ENCODE peak calls at places on chromosome 21, in four cellular contexts. U is psoas muscle, M is lung, E is body of pancreas. L is an unnamed sample.

GRCh38 chr21:17794631-17795030 is 24.5 kb downstream of the C21orf91 start:
- DNase-seq in M (no peak), U (no peak), E (no peak), L (no peak)

GRCh38 chr21:16241500-16241963 is 511.8 kb downstream of the USP25 start:
- DNase-seq in M (no peak), U (no peak), E (no peak), L (no peak)

GRCh38 chr21:46559291-46559983 is 45.4 kb downstream of the S100B start:
- DNase-seq in U (no peak), E (no peak), M (no peak), L (peak; percentile 64)

GRCh38 chr21:22319435-22319834 is 1321.2 kb downstream of the NCAM2 start:
- DNase-seq in E (no peak), U (no peak), M (no peak), L (no peak)

GRCh38 chr21:16578912-16579311 is 849.1 kb downstream of the USP25 start:
- DNase-seq in U (no peak), E (no peak), M (no peak), L (peak; percentile 19)

GRCh38 chr21:31524140-31524539 is 135.4 kb upstream of the SOD1 start:
- DNase-seq in U (no peak), E (no peak), M (no peak), L (no peak)

GRCh38 chr21:38913120-38913975 is 107.6 kb downstream of the ETS2 start:
- DNase-seq in E (peak; percentile 86), M (peak; percentile 84), U (peak; percentile 83), L (peak; percentile 96)

GRCh38 chr21:14766241-14766640 is 220.1 kb upstream of the SAMSN1 start:
- DNase-seq in U (no peak), M (no peak), E (no peak), L (no peak)

GRCh38 chr21:34988625-34989024 is 60.5 kb downstream of the RUNX1 start:
- DNase-seq in U (no peak), M (no peak), E (no peak), L (no peak)

GRCh38 chr21:24727803-24728425 is 879.4 kb downstream of the MRPL39 start:
- DNase-seq in U (no peak), M (no peak), E (no peak), L (peak; percentile 48)

GRCh38 chr21:35086357-35086756 is 37.3 kb upstream of the RUNX1 start:
- DNase-seq in U (no peak), M (no peak), E (no peak), L (no peak)

GRCh38 chr21:15010645-15011044 is 54.2 kb downstream of the NRIP1 start:
- DNase-seq in U (no peak), M (no peak), E (no peak), L (no peak)

GRCh38 chr21:44497641-44498243 is 42.3 kb downstream of the KRTAP10-1 start:
- DNase-seq in U (no peak), M (no peak), E (no peak), L (peak; percentile 57)

GRCh38 chr21:35249636-35250035 is 200.5 kb upstream of the RUNX1 start:
- DNase-seq in M (no peak), E (no peak), U (no peak), L (peak; percentile 32)

GRCh38 chr21:41369105-41369914 is 7.5 kb downstream of the MX2 start:
- DNase-seq in M (no peak), E (peak; percentile 20), U (peak; percentile 43), L (peak; percentile 32)

GRCh38 chr21:33971492-33972013 is 55.9 kb upstream of the ATP5PO start:
- DNase-seq in U (no peak), M (no peak), E (no peak), L (no peak)

GRCh38 chr21:42659416-42660117 is 6.1 kb downstream of the PDE9A start:
- DNase-seq in M (no peak), U (no peak), E (no peak), L (no peak)
- TF ChIP-seq CTCF in M (no peak), U (no peak), E (no peak), L (no peak)

GRCh38 chr21:36250423-36251075 is 69.4 kb upstream of the MORC3 start:
- DNase-seq in M (no peak), E (no peak), U (no peak), L (no peak)

GRCh38 chr21:36257657-36258056 is 62.3 kb upstream of the MORC3 start:
- DNase-seq in M (no peak), U (no peak), E (no peak), L (no peak)

GRCh38 chr21:36249576-36250422 is 70.2 kb upstream of the MORC3 start:
- DNase-seq in E (no peak), U (no peak), M (no peak), L (no peak)

GRCh38 chr21:36255650-36256047 is 64.3 kb upstream of the MORC3 start:
- DNase-seq in E (no peak), M (no peak), U (no peak), L (no peak)

DNA sequence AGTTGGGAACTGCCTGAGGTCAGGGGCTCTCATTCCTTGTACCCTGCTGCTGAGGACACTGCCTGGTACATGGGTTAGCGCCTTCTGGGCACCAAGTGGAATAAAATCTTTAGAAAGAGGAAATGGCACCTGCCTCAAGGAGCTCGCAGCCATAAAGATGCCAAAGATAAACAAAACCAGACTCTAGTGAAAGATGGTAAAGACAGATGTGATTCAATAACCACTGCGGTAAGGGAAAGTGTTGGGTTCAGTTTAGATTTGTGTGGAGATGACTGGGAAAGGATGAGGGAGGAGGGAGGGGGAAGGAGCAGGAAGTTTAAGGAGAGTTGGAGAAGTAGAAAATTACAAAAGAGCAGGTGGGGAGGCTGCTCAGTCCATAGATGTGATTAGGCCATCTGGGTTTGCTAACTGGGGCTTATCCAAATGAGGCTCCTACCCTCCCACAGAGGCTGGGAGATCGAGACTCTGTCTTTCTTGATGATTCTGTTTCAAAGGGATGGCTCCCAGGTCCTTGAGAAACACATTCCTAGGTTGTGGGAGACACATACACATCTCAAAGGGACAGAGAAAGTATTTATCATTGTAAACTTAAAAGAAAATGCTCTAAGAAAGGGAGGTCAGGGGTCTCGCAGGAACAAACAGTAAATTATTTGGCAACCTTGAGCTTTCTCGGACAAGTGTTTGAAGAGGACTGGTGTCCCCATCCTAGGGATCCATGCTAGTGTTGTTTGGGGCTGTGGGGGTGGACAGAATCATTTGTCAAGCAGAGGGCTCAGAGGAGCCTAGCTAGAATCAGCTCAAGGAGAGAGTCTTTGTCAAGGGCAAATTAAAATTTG is 65.7 kb upstream of the MORC3 start:
- DNase-seq in E (no peak), U (no peak), M (no peak), L (no peak)
- H3K4me3 ChIP-seq in E (no peak overlapping the region), U (no peak overlapping the region), M (no peak overlapping the region), L (no peak overlapping the region)

GRCh38 chr21:29166853-29167252 is 36.4 kb downstream of the MAP3K7CL start:
- DNase-seq in M (no peak), U (no peak), E (no peak), L (no peak)

GRCh38 chr21:29163381-29164115 is 33.1 kb downstream of the MAP3K7CL start:
- DNase-seq in M (no peak), E (no peak), U (no peak), L (peak; percentile 6)

GRCh38 chr21:29166333-29166732 is 35.9 kb downstream of the MAP3K7CL start:
- DNase-seq in E (no peak), U (no peak), M (no peak), L (no peak)

GRCh38 chr21:29168874-29169273 is 38.4 kb downstream of the MAP3K7CL start:
- DNase-seq in U (no peak), E (no peak), M (no peak), L (no peak)

DNA sequence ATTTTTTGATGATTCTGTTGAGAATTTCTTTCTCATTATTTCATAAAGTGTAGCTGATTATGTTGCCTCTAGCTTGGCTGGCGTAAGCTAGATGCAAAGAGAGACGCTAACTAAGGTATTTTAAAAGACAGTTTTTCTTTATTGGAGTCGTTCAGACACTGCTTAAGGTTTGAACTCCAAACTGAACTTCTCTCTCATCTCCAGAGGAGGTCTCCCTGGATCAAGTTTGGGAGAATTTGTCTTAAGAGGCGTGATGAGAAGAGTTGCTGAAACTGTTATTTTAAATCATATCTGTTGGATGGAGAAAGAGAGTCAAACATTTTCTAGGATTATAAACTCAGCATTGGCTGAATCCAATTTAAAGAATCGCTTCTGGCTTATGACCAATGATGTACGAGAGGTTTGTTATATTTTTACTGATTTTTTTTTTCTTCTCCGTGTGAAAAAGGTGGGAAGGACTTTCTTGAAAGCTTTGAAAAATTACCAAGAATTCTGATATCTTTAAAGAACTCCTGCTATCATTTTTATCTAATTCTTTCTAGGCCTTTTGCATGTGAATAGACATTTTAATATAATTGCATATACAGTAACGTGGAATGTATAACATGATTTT is 34.0 kb downstream of the MAP3K7CL start:
- DNase-seq in M (no peak), U (no peak), E (no peak), L (no peak)
- H3K4me1 ChIP-seq in M (no peaks in the 10 kb centered on the region), U (no peaks in the 10 kb centered on the region), E (no peaks in the 10 kb centered on the region), L (peaks cover 12% of the 10 kb centered on the region)

DNA sequence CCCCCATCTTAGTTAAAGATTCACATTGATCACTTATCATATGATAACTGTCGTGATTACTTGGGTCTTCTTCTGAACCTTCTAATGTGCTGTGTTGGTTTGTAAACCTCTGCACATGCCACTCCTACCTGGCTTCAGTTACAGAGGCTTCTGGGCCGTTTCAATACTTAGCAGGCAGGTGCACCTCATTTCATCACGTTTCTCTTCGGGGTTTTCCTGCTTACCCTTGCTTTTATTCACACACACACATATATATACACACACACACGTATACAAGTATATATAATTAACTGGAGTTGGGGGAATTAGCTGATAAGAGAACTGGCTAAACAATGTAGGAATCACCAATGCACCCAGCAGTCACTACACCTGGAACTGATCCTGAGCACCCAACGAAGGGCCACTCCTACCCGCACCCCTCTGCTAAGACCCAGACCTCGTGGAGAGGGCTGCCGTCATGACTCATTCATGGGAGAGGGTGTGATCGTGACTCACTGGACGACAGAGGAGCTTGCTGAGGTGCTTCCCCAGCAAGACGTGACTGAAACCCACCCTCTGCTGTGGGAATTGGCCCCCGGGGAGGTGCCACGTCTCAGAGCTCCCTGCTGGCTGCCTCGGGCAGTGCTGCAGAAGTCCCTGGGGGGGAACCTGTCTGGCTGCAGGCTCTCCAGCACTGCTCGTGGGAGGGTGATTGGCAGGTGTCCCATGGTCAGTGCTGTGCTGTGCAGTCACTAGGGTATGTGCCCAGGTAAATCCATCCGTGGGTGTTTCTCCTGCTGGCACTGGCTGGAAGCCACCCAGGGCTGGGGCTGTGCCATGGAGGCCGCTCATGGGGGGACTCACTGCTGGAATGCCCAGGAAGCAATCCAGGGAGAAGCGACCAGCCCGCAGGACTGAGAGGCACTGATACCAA is 166.6 kb downstream of the DYRK1A start:
- DNase-seq in U (no peak), E (no peak), M (no peak), L (peak; percentile 89)
- TF ChIP-seq CTCF in U (no peak), E (no peak), M (no peak), L (peak; percentile 40)